ENCODE peak calls at places on chromosomes 3 and 15, in eight cellular contexts. N is Calu3; G is PC-9; Z is T-helper 9 cell; L is substantia nigra; M is stimulated activated CD8-positive, alpha-beta memory T cell treated with anti-CD3 and anti-CD28 coated beads, Interleukin-7, amount 100 ng/mL, for 1 hour; B is renal cortical epithelial cell; X is tibial nerve. T is an unnamed sample.

GRCh38 chr15:66707310-66708160 is 5.5 kb downstream of the SMAD6 start:
- DNase-seq in N (peak; percentile 60), G (no peak), Z (no peak), L (no peak), M (no peak), B (peak; percentile 54), X (no peak), T (no peak)

GRCh38 chr15:38207591-38207990 is 45.0 kb upstream of the SPRED1 start:
- DNase-seq in N (no peak), G (peak; percentile 51), Z (no peak), L (no peak), M (no peak), B (peak; percentile 83), X (no peak), T (no peak)

GRCh38 chr3:126828306-126828705 is 124.3 kb downstream of the CHCHD6 start:
- DNase-seq in N (no peak), G (no peak), Z (no peak), L (no peak), M (no peak), B (no peak), X (peak; percentile 24), T (no peak)

GRCh38 chr3:166263460-166263859 is 426.2 kb upstream of the BCHE start:
- DNase-seq in N (no peak), G (no peak), Z (no peak), L (no peak), M (no peak), B (no peak), X (no peak), T (no peak)

GRCh38 chr3:113495035-113495434 is 19.9 kb downstream of the SPICE1 start:
- DNase-seq in N (peak; percentile 36), G (peak; percentile 46), Z (peak; percentile 14), L (no peak), M (no peak), B (peak; percentile 56), X (no peak), T (no peak)

GRCh38 chr3:12060139-12060831 is 56.1 kb downstream of the SYN2 start:
- DNase-seq in N (no peak), G (no peak), Z (no peak), L (no peak), M (no peak), B (no peak), X (no peak), T (no peak)

GRCh38 chr3:48595075-48595525 is at the start of gene COL7A1:
- DNase-seq in N (peak; percentile 29), G (no peak), Z (no peak), L (no peak), M (no peak), B (no peak), X (no peak), T (no peak)

GRCh38 chr3:153740109-153740508 is 381.1 kb upstream of the ARHGEF26 start:
- DNase-seq in N (no peak), G (no peak), Z (no peak), L (no peak), M (no peak), B (no peak), X (no peak), T (no peak)

GRCh38 chr3:16319307-16319706 is 54.3 kb downstream of the OXNAD1 start:
- DNase-seq in N (peak; percentile 14), G (no peak), Z (peak; percentile 74), L (no peak), M (peak; percentile 54), B (no peak), X (no peak), T (no peak)

T was measured in putamen.